ENCODE peak calls at places on chromosome 18, in eight cellular contexts. One of them, this sample, is unnamed.
A peak's percentile ranks its signal among the peaks of the same experiment; 100 is the strongest.

GRCh38 chr18:70640336-70640887 is 351.6 kb downstream of the SOCS6 start:
- DNase-seq in Peyer's patch: no peak
- DNase-seq in left lung: no peak
- DNase-seq in sigmoid colon: no peak
- DNase-seq in A549: no peak
- DNase-seq in endothelial cell of umbilical vein: no peak
- DNase-seq in BE2C: no peak
- DNase-seq in PC-3: no peak
- DNase-seq in this sample: no peak

GRCh38 chr18:9823805-9824473 is 61.8 kb upstream of the TXNDC2 start:
- DNase-seq in Peyer's patch: no peak
- DNase-seq in left lung: no peak
- DNase-seq in sigmoid colon: peak; percentile 57
- DNase-seq in A549: no peak
- DNase-seq in endothelial cell of umbilical vein: no peak
- DNase-seq in BE2C: no peak
- DNase-seq in PC-3: no peak
- DNase-seq in this sample: no peak

GRCh38 chr18:14053661-14054060 is 78.6 kb downstream of the ZNF519 start:
- DNase-seq in Peyer's patch: no peak
- DNase-seq in left lung: no peak
- DNase-seq in sigmoid colon: no peak
- DNase-seq in A549: no peak
- DNase-seq in endothelial cell of umbilical vein: no peak
- DNase-seq in BE2C: no peak
- DNase-seq in PC-3: no peak
- DNase-seq in this sample: no peak

GRCh38 chr18:58254873-58255511 is 211.0 kb downstream of the NEDD4L start:
- DNase-seq in Peyer's patch: no peak
- DNase-seq in left lung: no peak
- DNase-seq in sigmoid colon: peak; percentile 73
- DNase-seq in A549: no peak
- DNase-seq in endothelial cell of umbilical vein: no peak
- DNase-seq in BE2C: no peak
- DNase-seq in PC-3: peak; percentile 26
- DNase-seq in this sample: no peak

GRCh38 chr18:32470713-32471633 is at the start of gene GAREM1:
- DNase-seq in Peyer's patch: peak; percentile 95
- DNase-seq in left lung: peak; percentile 95
- DNase-seq in sigmoid colon: peak; percentile 98
- DNase-seq in A549: peak; percentile 92
- DNase-seq in endothelial cell of umbilical vein: peak; percentile 98
- DNase-seq in BE2C: peak; percentile 78
- DNase-seq in PC-3: peak; percentile 81
- DNase-seq in this sample: peak; percentile 96

GRCh38 chr18:3604626-3605408 is 154.8 kb downstream of the TGIF1 start:
- DNase-seq in Peyer's patch: no peak
- DNase-seq in left lung: no peak
- DNase-seq in sigmoid colon: peak; percentile 63
- DNase-seq in A549: peak; percentile 94
- DNase-seq in endothelial cell of umbilical vein: peak; percentile 90
- DNase-seq in BE2C: no peak
- DNase-seq in PC-3: peak; percentile 94
- DNase-seq in this sample: peak; percentile 38

GRCh38 chr18:36849288-36850011 is 20.5 kb downstream of the KIAA1328 start:
- DNase-seq in Peyer's patch: no peak
- DNase-seq in left lung: no peak
- DNase-seq in sigmoid colon: no peak
- DNase-seq in A549: no peak
- DNase-seq in endothelial cell of umbilical vein: no peak
- DNase-seq in BE2C: no peak
- DNase-seq in PC-3: peak; percentile 1
- DNase-seq in this sample: no peak

GRCh38 chr18:50297621-50298442 is 10.3 kb upstream of the CXXC1 start:
- DNase-seq in Peyer's patch: peak; percentile 65
- DNase-seq in left lung: peak; percentile 88
- DNase-seq in sigmoid colon: peak; percentile 85
- DNase-seq in A549: peak; percentile 24
- DNase-seq in endothelial cell of umbilical vein: peak; percentile 62
- DNase-seq in BE2C: peak; percentile 38
- DNase-seq in PC-3: no peak
- DNase-seq in this sample: peak; percentile 87

GRCh38 chr18:34691626-34692025 is 18.5 kb upstream of the DTNA start:
- DNase-seq in Peyer's patch: no peak
- DNase-seq in left lung: no peak
- DNase-seq in sigmoid colon: no peak
- DNase-seq in A549: no peak
- DNase-seq in endothelial cell of umbilical vein: no peak
- DNase-seq in BE2C: no peak
- DNase-seq in PC-3: no peak
- DNase-seq in this sample: no peak

GRCh38 chr18:61967242-61967891 is 74.6 kb upstream of the RNF152 start:
- DNase-seq in Peyer's patch: no peak
- DNase-seq in left lung: no peak
- DNase-seq in sigmoid colon: no peak
- DNase-seq in A549: no peak
- DNase-seq in endothelial cell of umbilical vein: no peak
- DNase-seq in BE2C: no peak
- DNase-seq in PC-3: no peak
- DNase-seq in this sample: no peak

GRCh38 chr18:25137133-25137472 is 214.9 kb downstream of the ZNF521 start:
- DNase-seq in Peyer's patch: no peak
- DNase-seq in left lung: no peak
- DNase-seq in sigmoid colon: no peak
- DNase-seq in A549: no peak
- DNase-seq in endothelial cell of umbilical vein: no peak
- DNase-seq in BE2C: no peak
- DNase-seq in PC-3: no peak
- DNase-seq in this sample: no peak

GRCh38 chr18:25134858-25135257 is 217.1 kb downstream of the ZNF521 start:
- DNase-seq in Peyer's patch: no peak
- DNase-seq in left lung: no peak
- DNase-seq in sigmoid colon: no peak
- DNase-seq in A549: no peak
- DNase-seq in endothelial cell of umbilical vein: no peak
- DNase-seq in BE2C: no peak
- DNase-seq in PC-3: no peak
- DNase-seq in this sample: no peak

GRCh38 chr18:25133879-25134278 is 218.1 kb downstream of the ZNF521 start:
- DNase-seq in Peyer's patch: no peak
- DNase-seq in left lung: no peak
- DNase-seq in sigmoid colon: no peak
- DNase-seq in A549: no peak
- DNase-seq in endothelial cell of umbilical vein: no peak
- DNase-seq in BE2C: no peak
- DNase-seq in PC-3: no peak
- DNase-seq in this sample: no peak

GRCh38 chr18:25136416-25137132 is 215.4 kb downstream of the ZNF521 start:
- DNase-seq in Peyer's patch: no peak
- DNase-seq in left lung: no peak
- DNase-seq in sigmoid colon: no peak
- DNase-seq in A549: no peak
- DNase-seq in endothelial cell of umbilical vein: peak; percentile 41
- DNase-seq in BE2C: no peak
- DNase-seq in PC-3: no peak
- DNase-seq in this sample: no peak

GRCh38 chr18:25132786-25133496 is 219.0 kb downstream of the ZNF521 start:
- DNase-seq in Peyer's patch: no peak
- DNase-seq in left lung: no peak
- DNase-seq in sigmoid colon: no peak
- DNase-seq in A549: no peak
- DNase-seq in endothelial cell of umbilical vein: no peak
- DNase-seq in BE2C: no peak
- DNase-seq in PC-3: no peak
- DNase-seq in this sample: no peak
- H3K4me3 ChIP-seq in Peyer's patch: no peak overlapping the region
- H3K4me3 ChIP-seq in left lung: no peak overlapping the region
- H3K4me3 ChIP-seq in sigmoid colon: no peak overlapping the region
- H3K4me3 ChIP-seq in A549: no peak overlapping the region
- H3K4me3 ChIP-seq in endothelial cell of umbilical vein: no peak overlapping the region
- H3K4me3 ChIP-seq in BE2C: no peak overlapping the region
- H3K4me3 ChIP-seq in PC-3: no peak overlapping the region
- H3K4me3 ChIP-seq in this sample: no peak overlapping the region

GRCh38 chr18:63099026-63099840 is 220.3 kb downstream of the BCL2 start:
- DNase-seq in Peyer's patch: peak; percentile 62
- DNase-seq in left lung: no peak
- DNase-seq in sigmoid colon: no peak
- DNase-seq in A549: no peak
- DNase-seq in endothelial cell of umbilical vein: no peak
- DNase-seq in BE2C: no peak
- DNase-seq in PC-3: no peak
- DNase-seq in this sample: peak; percentile 44

GRCh38 chr18:63100626-63100900 is 219.0 kb downstream of the BCL2 start:
- DNase-seq in Peyer's patch: no peak
- DNase-seq in left lung: no peak
- DNase-seq in sigmoid colon: no peak
- DNase-seq in A549: no peak
- DNase-seq in endothelial cell of umbilical vein: no peak
- DNase-seq in BE2C: no peak
- DNase-seq in PC-3: no peak
- DNase-seq in this sample: no peak

GRCh38 chr18:63102941-63103744 is 216.4 kb downstream of the BCL2 start:
- DNase-seq in Peyer's patch: no peak
- DNase-seq in left lung: no peak
- DNase-seq in sigmoid colon: no peak
- DNase-seq in A549: no peak
- DNase-seq in endothelial cell of umbilical vein: no peak
- DNase-seq in BE2C: no peak
- DNase-seq in PC-3: no peak
- DNase-seq in this sample: no peak

GRCh38 chr18:63099848-63100625 is 219.5 kb downstream of the BCL2 start:
- DNase-seq in Peyer's patch: peak; percentile 82
- DNase-seq in left lung: peak; percentile 48
- DNase-seq in sigmoid colon: no peak
- DNase-seq in A549: no peak
- DNase-seq in endothelial cell of umbilical vein: no peak
- DNase-seq in BE2C: no peak
- DNase-seq in PC-3: no peak
- DNase-seq in this sample: peak; percentile 69

DNA sequence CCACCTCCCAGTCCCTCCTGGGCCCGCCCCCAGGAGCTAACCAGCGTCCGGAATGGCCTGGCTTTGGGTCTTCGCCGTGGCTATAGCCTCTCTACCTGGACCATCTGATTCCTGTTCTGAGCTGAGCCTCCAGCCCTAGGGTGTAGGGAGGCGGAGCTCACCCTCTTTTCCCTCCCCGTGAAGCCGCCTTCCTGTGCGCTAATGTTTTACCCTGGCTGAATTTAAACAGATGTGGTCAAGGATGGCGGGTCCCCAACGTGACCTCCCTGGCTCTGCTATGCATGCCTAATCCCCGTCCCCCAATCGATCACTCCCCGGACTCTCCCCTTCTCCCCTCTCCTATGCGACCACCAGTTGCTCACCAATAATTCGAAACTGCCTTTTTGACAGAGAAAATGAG is 217.8 kb downstream of the BCL2 start:
- DNase-seq in Peyer's patch: no peak
- DNase-seq in left lung: no peak
- DNase-seq in sigmoid colon: no peak
- DNase-seq in A549: no peak
- DNase-seq in endothelial cell of umbilical vein: no peak
- DNase-seq in BE2C: no peak
- DNase-seq in PC-3: no peak
- DNase-seq in this sample: no peak
- H3K4me1 ChIP-seq in Peyer's patch: peaks cover 22% of the 10 kb centered on the region
- H3K4me1 ChIP-seq in left lung: peaks cover 5% of the 10 kb centered on the region
- H3K4me1 ChIP-seq in sigmoid colon: peaks cover 13% of the 10 kb centered on the region
- H3K4me1 ChIP-seq in A549: no peaks in the 10 kb centered on the region
- H3K4me1 ChIP-seq in endothelial cell of umbilical vein: no peaks in the 10 kb centered on the region
- H3K4me1 ChIP-seq in BE2C: peaks cover 11% of the 10 kb centered on the region
- H3K4me1 ChIP-seq in PC-3: no peaks in the 10 kb centered on the region
- H3K4me1 ChIP-seq in this sample: peaks cover 6% of the 10 kb centered on the region

GRCh38 chr18:12283256-12283655 is 24.8 kb upstream of the TUBB6 start:
- DNase-seq in Peyer's patch: no peak
- DNase-seq in left lung: no peak
- DNase-seq in sigmoid colon: no peak
- DNase-seq in A549: peak; percentile 27
- DNase-seq in endothelial cell of umbilical vein: peak; percentile 20
- DNase-seq in BE2C: no peak
- DNase-seq in PC-3: peak; percentile 86
- DNase-seq in this sample: no peak
- TF ChIP-seq CTCF in Peyer's patch: no peak
- TF ChIP-seq CTCF in left lung: no peak
- TF ChIP-seq CTCF in sigmoid colon: no peak
- TF ChIP-seq CTCF in A549: no peak
- TF ChIP-seq CTCF in endothelial cell of umbilical vein: peak; percentile 24
- TF ChIP-seq CTCF in BE2C: peak; percentile 10
- TF ChIP-seq CTCF in PC-3: peak; percentile 70
- TF ChIP-seq CTCF in this sample: no peak

DNA sequence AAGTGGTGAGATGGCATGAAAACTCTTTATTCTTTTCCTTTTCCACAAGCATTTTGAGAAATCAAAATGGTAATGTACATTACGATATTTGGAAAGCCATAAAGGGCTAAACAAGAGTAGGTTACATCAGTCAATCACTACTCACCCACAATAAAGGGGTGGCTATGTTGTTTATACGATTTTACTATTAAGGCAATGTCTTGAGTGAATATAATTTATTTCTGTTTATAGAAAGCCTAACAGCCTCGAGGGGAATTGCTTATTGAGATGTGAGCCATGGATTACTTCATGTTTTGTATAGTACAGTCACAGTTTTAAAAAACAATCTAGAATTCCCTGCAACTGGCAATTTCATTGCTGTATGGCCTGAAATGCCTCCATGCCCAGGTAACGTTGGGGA is 237.5 kb upstream of the RBBP8 start:
- DNase-seq in Peyer's patch: no peak
- DNase-seq in left lung: no peak
- DNase-seq in sigmoid colon: no peak
- DNase-seq in A549: no peak
- DNase-seq in endothelial cell of umbilical vein: no peak
- DNase-seq in BE2C: no peak
- DNase-seq in PC-3: no peak
- DNase-seq in this sample: no peak
- H3K4me3 ChIP-seq in Peyer's patch: no peak overlapping the region
- H3K4me3 ChIP-seq in left lung: no peak overlapping the region
- H3K4me3 ChIP-seq in sigmoid colon: no peak overlapping the region
- H3K4me3 ChIP-seq in A549: peak overlapping the region; percentile 30
- H3K4me3 ChIP-seq in endothelial cell of umbilical vein: no peak overlapping the region
- H3K4me3 ChIP-seq in BE2C: no peak overlapping the region
- H3K4me3 ChIP-seq in PC-3: no peak overlapping the region
- H3K4me3 ChIP-seq in this sample: no peak overlapping the region

DNA sequence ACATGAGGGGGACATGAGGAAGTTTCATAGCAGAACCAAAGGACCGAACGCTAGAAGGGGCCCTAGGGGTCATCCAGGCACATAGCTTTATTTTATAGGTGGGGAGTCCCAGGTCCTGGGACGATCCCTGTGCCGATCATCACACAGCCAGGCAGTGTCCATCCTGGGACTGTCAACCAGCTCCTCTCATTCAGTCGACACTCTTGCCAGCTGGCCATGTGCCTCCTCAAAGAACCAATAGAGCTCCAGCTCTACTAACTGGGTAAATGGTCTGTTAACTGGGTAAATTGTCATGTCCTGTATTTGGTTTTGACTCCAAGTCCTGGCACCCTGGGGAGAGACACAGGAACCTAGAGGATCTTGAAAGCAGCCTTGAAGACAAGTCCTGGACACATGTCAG is 361.3 kb upstream of the SLC14A2 start:
- DNase-seq in Peyer's patch: no peak
- DNase-seq in left lung: no peak
- DNase-seq in sigmoid colon: no peak
- DNase-seq in A549: no peak
- DNase-seq in endothelial cell of umbilical vein: no peak
- DNase-seq in BE2C: no peak
- DNase-seq in PC-3: no peak
- DNase-seq in this sample: no peak
- H3K4me1 ChIP-seq in Peyer's patch: no peaks in the 10 kb centered on the region
- H3K4me1 ChIP-seq in left lung: peaks cover 17% of the 10 kb centered on the region
- H3K4me1 ChIP-seq in sigmoid colon: peaks cover 8% of the 10 kb centered on the region
- H3K4me1 ChIP-seq in A549: no peaks in the 10 kb centered on the region
- H3K4me1 ChIP-seq in endothelial cell of umbilical vein: no peaks in the 10 kb centered on the region
- H3K4me1 ChIP-seq in BE2C: no peaks in the 10 kb centered on the region
- H3K4me1 ChIP-seq in PC-3: no peaks in the 10 kb centered on the region
- H3K4me1 ChIP-seq in this sample: no peaks in the 10 kb centered on the region